ENCODE peak calls at places on chromosomes 11 and 22, in eight cellular contexts. One of them, this sample, is unnamed.
A peak's percentile ranks its signal among the peaks of the same experiment; 100 is the strongest.

GRCh38 chr11:65947603-65948125 is 2.4 kb downstream of the TSGA10IP start:
- DNase-seq in H1: no peak
- DNase-seq in tibial nerve: no peak
- DNase-seq in A549: no peak
- DNase-seq in body of pancreas: no peak
- DNase-seq in cardiac muscle cell: no peak
- DNase-seq in heart left ventricle: no peak
- DNase-seq in transverse colon: no peak
- DNase-seq in this sample: no peak

GRCh38 chr22:25167834-25168601 is 31.6 kb upstream of the CRYBB3 start:
- DNase-seq in H1: no peak
- DNase-seq in tibial nerve: no peak
- DNase-seq in A549: no peak
- DNase-seq in body of pancreas: no peak
- DNase-seq in cardiac muscle cell: no peak
- DNase-seq in heart left ventricle: no peak
- DNase-seq in transverse colon: no peak
- DNase-seq in this sample: no peak

GRCh38 chr11:19567996-19568395 is 144.6 kb upstream of the NAV2 start:
- DNase-seq in H1: no peak
- DNase-seq in tibial nerve: no peak
- DNase-seq in A549: no peak
- DNase-seq in body of pancreas: no peak
- DNase-seq in cardiac muscle cell: no peak
- DNase-seq in heart left ventricle: no peak
- DNase-seq in transverse colon: no peak
- DNase-seq in this sample: no peak

GRCh38 chr22:39988386-39989114 is 6.2 kb upstream of the FAM83F start:
- DNase-seq in H1: no peak
- DNase-seq in tibial nerve: no peak
- DNase-seq in A549: no peak
- DNase-seq in body of pancreas: no peak
- DNase-seq in cardiac muscle cell: no peak
- DNase-seq in heart left ventricle: no peak
- DNase-seq in transverse colon: no peak
- DNase-seq in this sample: no peak

GRCh38 chr11:66580803-66581202 is 12.1 kb downstream of the CCDC87 start:
- DNase-seq in H1: no peak
- DNase-seq in tibial nerve: no peak
- DNase-seq in A549: no peak
- DNase-seq in body of pancreas: peak; percentile 16
- DNase-seq in cardiac muscle cell: no peak
- DNase-seq in heart left ventricle: no peak
- DNase-seq in transverse colon: no peak
- DNase-seq in this sample: no peak

GRCh38 chr11:107710301-107710700 is 1.6 kb downstream of the SLN start:
- DNase-seq in H1: no peak
- DNase-seq in tibial nerve: no peak
- DNase-seq in A549: no peak
- DNase-seq in body of pancreas: no peak
- DNase-seq in cardiac muscle cell: no peak
- DNase-seq in heart left ventricle: no peak
- DNase-seq in transverse colon: no peak
- DNase-seq in this sample: no peak

GRCh38 chr11:89355649-89356048 is 135.5 kb downstream of the NOX4 start:
- DNase-seq in H1: no peak
- DNase-seq in tibial nerve: no peak
- DNase-seq in A549: no peak
- DNase-seq in body of pancreas: no peak
- DNase-seq in cardiac muscle cell: no peak
- DNase-seq in heart left ventricle: no peak
- DNase-seq in transverse colon: no peak
- DNase-seq in this sample: no peak

GRCh38 chr11:128330203-128330602 is 257.2 kb downstream of the ETS1 start:
- DNase-seq in H1: no peak
- DNase-seq in tibial nerve: no peak
- DNase-seq in A549: no peak
- DNase-seq in body of pancreas: no peak
- DNase-seq in cardiac muscle cell: no peak
- DNase-seq in heart left ventricle: no peak
- DNase-seq in transverse colon: no peak
- DNase-seq in this sample: no peak

GRCh38 chr11:13210424-13210823 is 67.2 kb upstream of the BMAL1 start:
- DNase-seq in H1: peak; percentile 53
- DNase-seq in tibial nerve: peak; percentile 71
- DNase-seq in A549: peak; percentile 72
- DNase-seq in body of pancreas: peak; percentile 80
- DNase-seq in cardiac muscle cell: peak; percentile 79
- DNase-seq in heart left ventricle: no peak
- DNase-seq in transverse colon: peak; percentile 67
- DNase-seq in this sample: peak; percentile 59

GRCh38 chr22:40628354-40629042 is 8.0 kb downstream of the MRTFA start:
- DNase-seq in H1: no peak
- DNase-seq in tibial nerve: no peak
- DNase-seq in A549: no peak
- DNase-seq in body of pancreas: no peak
- DNase-seq in cardiac muscle cell: no peak
- DNase-seq in heart left ventricle: no peak
- DNase-seq in transverse colon: no peak
- DNase-seq in this sample: no peak

GRCh38 chr22:46064236-46064965 is 85.9 kb upstream of the PPARA start:
- DNase-seq in H1: no peak
- DNase-seq in tibial nerve: no peak
- DNase-seq in A549: no peak
- DNase-seq in body of pancreas: peak; percentile 37
- DNase-seq in cardiac muscle cell: no peak
- DNase-seq in heart left ventricle: peak; percentile 64
- DNase-seq in transverse colon: peak; percentile 6
- DNase-seq in this sample: peak; percentile 61

GRCh38 chr22:42990131-42990838 is 24.7 kb downstream of the PACSIN2 start:
- DNase-seq in H1: no peak
- DNase-seq in tibial nerve: no peak
- DNase-seq in A549: peak; percentile 73
- DNase-seq in body of pancreas: peak; percentile 66
- DNase-seq in cardiac muscle cell: no peak
- DNase-seq in heart left ventricle: no peak
- DNase-seq in transverse colon: peak; percentile 36
- DNase-seq in this sample: no peak

GRCh38 chr22:46537221-46537945 is at the start of gene CELSR1:
- DNase-seq in H1: no peak
- DNase-seq in tibial nerve: no peak
- DNase-seq in A549: peak; percentile 72
- DNase-seq in body of pancreas: no peak
- DNase-seq in cardiac muscle cell: peak; percentile 84
- DNase-seq in heart left ventricle: no peak
- DNase-seq in transverse colon: peak; percentile 41
- DNase-seq in this sample: no peak

GRCh38 chr11:72591785-72592490 is 82.3 kb downstream of the PDE2A start:
- DNase-seq in H1: no peak
- DNase-seq in tibial nerve: no peak
- DNase-seq in A549: no peak
- DNase-seq in body of pancreas: peak; percentile 18
- DNase-seq in cardiac muscle cell: no peak
- DNase-seq in heart left ventricle: no peak
- DNase-seq in transverse colon: no peak
- DNase-seq in this sample: no peak

GRCh38 chr22:23754220-23754919 is at the start of gene VPREB3:
- DNase-seq in H1: no peak
- DNase-seq in tibial nerve: no peak
- DNase-seq in A549: no peak
- DNase-seq in body of pancreas: no peak
- DNase-seq in cardiac muscle cell: no peak
- DNase-seq in heart left ventricle: peak; percentile 37
- DNase-seq in transverse colon: no peak
- DNase-seq in this sample: no peak

GRCh38 chr11:107457205-107457557 is 444 bp downstream of the CWF19L2 start:
- DNase-seq in H1: no peak
- DNase-seq in tibial nerve: no peak
- DNase-seq in A549: peak; percentile 4
- DNase-seq in body of pancreas: no peak
- DNase-seq in cardiac muscle cell: peak; percentile 18
- DNase-seq in heart left ventricle: no peak
- DNase-seq in transverse colon: no peak
- DNase-seq in this sample: no peak

GRCh38 chr11:3357994-3358676 is 20.8 kb downstream of the ZNF195 start:
- DNase-seq in H1: no peak
- DNase-seq in tibial nerve: no peak
- DNase-seq in A549: no peak
- DNase-seq in body of pancreas: no peak
- DNase-seq in cardiac muscle cell: no peak
- DNase-seq in heart left ventricle: no peak
- DNase-seq in transverse colon: no peak
- DNase-seq in this sample: no peak

GRCh38 chr11:120929664-120930154 is 94.2 kb upstream of the TBCEL start:
- DNase-seq in H1: peak; percentile 73
- DNase-seq in tibial nerve: no peak
- DNase-seq in A549: peak; percentile 30
- DNase-seq in body of pancreas: peak; percentile 20
- DNase-seq in cardiac muscle cell: peak; percentile 91
- DNase-seq in heart left ventricle: no peak
- DNase-seq in transverse colon: peak; percentile 41
- DNase-seq in this sample: peak; percentile 66

GRCh38 chr11:76240143-76240505 is 33.8 kb upstream of the WNT11 start:
- DNase-seq in H1: no peak
- DNase-seq in tibial nerve: no peak
- DNase-seq in A549: no peak
- DNase-seq in body of pancreas: no peak
- DNase-seq in cardiac muscle cell: no peak
- DNase-seq in heart left ventricle: no peak
- DNase-seq in transverse colon: no peak
- DNase-seq in this sample: no peak

DNA sequence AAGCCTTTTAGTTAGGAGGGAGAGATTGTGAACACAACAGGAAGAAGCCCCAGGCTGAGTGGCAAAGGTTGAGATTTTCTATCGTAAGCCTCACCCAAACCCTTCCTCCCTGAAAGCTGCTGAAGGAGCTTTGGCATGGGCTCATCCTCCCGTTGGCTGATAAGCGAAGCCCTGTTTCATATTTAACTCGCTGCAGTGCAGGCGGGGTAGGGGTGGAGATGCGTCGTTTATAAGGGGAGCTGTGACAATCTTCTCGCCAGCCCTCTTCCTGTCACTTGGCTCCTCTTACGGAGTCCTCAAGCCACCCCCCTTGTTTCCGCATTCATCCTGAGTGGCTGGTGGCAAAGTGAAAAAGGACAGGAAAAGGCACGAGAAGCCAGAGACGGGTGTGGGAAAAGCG is 137.0 kb downstream of the OR4C45 start:
- DNase-seq in H1: no peak
- DNase-seq in tibial nerve: no peak
- DNase-seq in A549: no peak
- DNase-seq in body of pancreas: no peak
- DNase-seq in cardiac muscle cell: no peak
- DNase-seq in heart left ventricle: no peak
- DNase-seq in transverse colon: no peak
- DNase-seq in this sample: no peak
- H3K9me3 ChIP-seq in H1: peaks cover 62% of the 10 kb centered on the region
- H3K9me3 ChIP-seq in tibial nerve: no peaks in the 10 kb centered on the region
- H3K9me3 ChIP-seq in A549: peaks cover 4% of the 10 kb centered on the region
- H3K9me3 ChIP-seq in body of pancreas: no peaks in the 10 kb centered on the region
- H3K9me3 ChIP-seq in cardiac muscle cell: no peaks in the 10 kb centered on the region
- H3K9me3 ChIP-seq in heart left ventricle: no peaks in the 10 kb centered on the region
- H3K9me3 ChIP-seq in transverse colon: no peaks in the 10 kb centered on the region
- H3K9me3 ChIP-seq in this sample: no peaks in the 10 kb centered on the region

DNA sequence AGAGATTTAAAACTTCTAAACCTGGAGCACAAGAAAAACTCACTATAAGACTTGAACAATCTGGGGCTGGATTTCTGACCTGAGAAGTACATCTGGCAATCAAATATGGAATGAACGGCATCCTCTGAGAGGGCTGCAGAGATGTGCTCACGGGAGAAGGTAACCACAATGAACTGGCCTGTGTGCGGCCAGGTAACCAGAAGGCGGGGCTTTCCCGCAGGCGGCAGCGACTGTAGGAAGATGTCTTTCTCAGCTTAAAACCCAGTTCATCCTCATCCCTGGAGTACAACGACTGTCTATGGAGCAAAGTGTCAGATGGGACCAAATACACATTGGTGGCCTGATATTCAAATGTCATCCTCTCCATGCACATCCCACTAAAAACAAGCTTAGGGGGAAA is 24.5 kb downstream of the MICAL3 start:
- DNase-seq in H1: no peak
- DNase-seq in tibial nerve: no peak
- DNase-seq in A549: no peak
- DNase-seq in body of pancreas: peak; percentile 20
- DNase-seq in cardiac muscle cell: no peak
- DNase-seq in heart left ventricle: no peak
- DNase-seq in transverse colon: no peak
- DNase-seq in this sample: no peak
- H3K4me3 ChIP-seq in H1: peak overlapping the region; percentile 57
- H3K4me3 ChIP-seq in tibial nerve: peak overlapping the region; percentile 88
- H3K4me3 ChIP-seq in A549: peak overlapping the region; percentile 94
- H3K4me3 ChIP-seq in body of pancreas: no peak overlapping the region
- H3K4me3 ChIP-seq in cardiac muscle cell: peak overlapping the region; percentile 93
- H3K4me3 ChIP-seq in heart left ventricle: peak overlapping the region; percentile 70
- H3K4me3 ChIP-seq in transverse colon: peak overlapping the region; percentile 69
- H3K4me3 ChIP-seq in this sample: peak overlapping the region; percentile 79

GRCh38 chr11:86115542-86116385 is 46.9 kb upstream of the PICALM start:
- DNase-seq in H1: no peak
- DNase-seq in tibial nerve: no peak
- DNase-seq in A549: peak; percentile 40
- DNase-seq in body of pancreas: no peak
- DNase-seq in cardiac muscle cell: no peak
- DNase-seq in heart left ventricle: no peak
- DNase-seq in transverse colon: no peak
- DNase-seq in this sample: no peak
- TF ChIP-seq CTCF in H1: no peak
- TF ChIP-seq CTCF in tibial nerve: no peak
- TF ChIP-seq CTCF in A549: no peak
- TF ChIP-seq CTCF in body of pancreas: no peak
- TF ChIP-seq CTCF in cardiac muscle cell: no peak
- TF ChIP-seq CTCF in heart left ventricle: no peak
- TF ChIP-seq CTCF in transverse colon: no peak
- TF ChIP-seq CTCF in this sample: no peak

DNA sequence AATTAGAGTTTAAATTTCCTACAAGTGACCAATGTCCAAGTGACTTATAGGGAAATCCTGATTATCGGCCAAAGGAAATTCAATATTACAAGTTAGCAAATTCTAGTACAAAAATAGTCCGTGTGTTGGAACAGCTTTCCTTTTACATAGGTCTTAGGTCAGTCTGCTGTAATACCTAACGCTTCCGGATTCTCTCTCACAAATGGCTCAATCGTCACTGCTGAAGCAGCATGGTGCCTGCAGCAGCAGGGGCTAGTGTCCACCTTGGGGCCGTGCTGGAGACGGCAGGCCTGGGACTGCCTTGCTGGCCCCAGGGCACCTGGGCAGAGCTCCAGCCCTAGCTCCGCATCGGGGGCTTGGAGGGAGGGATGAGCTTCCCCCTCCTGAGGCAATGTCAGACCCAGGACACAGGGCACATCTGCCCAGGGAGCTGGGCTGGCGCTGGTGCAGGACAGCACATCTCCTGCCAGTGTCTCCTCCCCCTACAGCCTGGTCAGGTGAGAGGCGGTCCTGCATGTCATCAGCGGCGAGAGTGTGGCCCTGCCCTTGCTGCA is 39.4 kb upstream of the CLTCL1 start:
- DNase-seq in H1: no peak
- DNase-seq in tibial nerve: no peak
- DNase-seq in A549: no peak
- DNase-seq in body of pancreas: no peak
- DNase-seq in cardiac muscle cell: no peak
- DNase-seq in heart left ventricle: no peak
- DNase-seq in transverse colon: no peak
- DNase-seq in this sample: no peak
- H3K9me3 ChIP-seq in H1: no peaks in the 10 kb centered on the region
- H3K9me3 ChIP-seq in tibial nerve: no peaks in the 10 kb centered on the region
- H3K9me3 ChIP-seq in A549: no peaks in the 10 kb centered on the region
- H3K9me3 ChIP-seq in body of pancreas: no peaks in the 10 kb centered on the region
- H3K9me3 ChIP-seq in cardiac muscle cell: no peaks in the 10 kb centered on the region
- H3K9me3 ChIP-seq in heart left ventricle: peaks cover 37% of the 10 kb centered on the region
- H3K9me3 ChIP-seq in transverse colon: peaks cover 10% of the 10 kb centered on the region
- H3K9me3 ChIP-seq in this sample: no peaks in the 10 kb centered on the region

This sample was measured in BE2C.